ENCODE peak calls at places on chromosomes 1 and 21, in eight cellular contexts. I is GM12878, H is endothelial cell of umbilical vein, A is HCT116, Z is A549, Q is K562, V is H1, T is HepG2. D is an unnamed sample.

GRCh38 chr1:226995966-226996332 is 55.9 kb downstream of the COQ8A start:
- DNase-seq in T (no peak), V (no peak), I (no peak), Z (no peak), Q (no peak), H (no peak), A (no peak), D (no peak)

GRCh38 chr1:51000160-51000559 is 30.1 kb downstream of the CDKN2C start:
- DNase-seq in Z (no peak), A (no peak), Q (no peak), T (no peak), H (no peak), V (no peak), I (no peak), D (no peak)

GRCh38 chr1:227793948-227794812 is 21.3 kb upstream of the PRSS38 start:
- DNase-seq in A (no peak), H (no peak), T (no peak), Q (no peak), I (no peak), Z (no peak), V (peak), D (no peak)

GRCh38 chr1:212291505-212292134 is 6.4 kb downstream of the PPP2R5A start:
- DNase-seq in I (no peak), Z (peak), T (peak), V (no peak), A (peak), Q (peak), H (peak), D (peak)

GRCh38 chr1:20233394-20233793 is 47.1 kb upstream of the PLA2G2C start:
- DNase-seq in Q (peak), Z (peak), H (peak), V (no peak), T (peak), I (no peak), A (peak), D (peak)

GRCh38 chr1:114368560-114369255 is 142.3 kb downstream of the TRIM33 start:
- DNase-seq in T (no peak), Q (no peak), I (no peak), Z (no peak), V (no peak), A (no peak), H (no peak), D (no peak)

GRCh38 chr1:152566681-152567080 is at the start of gene LCE3E:
- DNase-seq in I (no peak), Q (no peak), T (no peak), Z (no peak), A (no peak), H (no peak), V (no peak), D (no peak)

GRCh38 chr1:58883888-58884482 is 100.1 kb upstream of the JUN start:
- DNase-seq in Q (peak), V (no peak), I (no peak), H (peak), A (no peak), Z (no peak), T (no peak), D (peak)

GRCh38 chr1:237016626-237017025 is 12.4 kb upstream of the MT1HL1 start:
- DNase-seq in H (no peak), I (no peak), T (no peak), A (no peak), Q (no peak), Z (no peak), V (no peak), D (no peak)

GRCh38 chr1:84996846-84997666 is at the start of gene MCOLN2:
- DNase-seq in Q (peak), Z (peak), T (no peak), A (no peak), V (no peak), H (no peak), I (no peak), D (peak)

DNA sequence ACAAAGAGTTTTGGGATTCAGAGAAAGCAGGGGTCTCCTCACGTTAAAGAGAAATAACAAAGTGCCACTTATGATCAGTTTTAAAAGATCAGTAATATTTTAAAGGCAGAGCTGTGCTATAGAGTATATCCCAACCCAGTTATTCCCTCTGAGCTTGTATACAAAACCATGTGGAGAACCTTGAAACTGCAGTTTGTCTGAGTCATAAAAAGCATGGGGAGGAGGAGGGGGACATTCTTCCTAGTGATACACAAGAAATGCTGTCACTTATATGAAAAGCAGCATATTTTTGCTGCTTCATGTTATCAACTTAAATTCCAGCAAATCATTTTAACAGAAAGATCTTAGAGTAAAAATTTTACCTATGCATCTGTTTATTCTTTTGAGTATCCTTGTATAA is 244.5 kb downstream of the GPR52 start:
- DNase-seq in I (no peak), Z (peak), T (peak), A (peak), V (no peak), H (no peak), Q (peak), D (peak)
- TF ChIP-seq MAX in I (no peak), Z (no peak), T (no peak), A (no peak), V (no peak), H (no peak), Q (no peak), D (no peak)

GRCh38 chr21:25036775-25037174 is 570.5 kb downstream of the MRPL39 start:
- DNase-seq in Z (no peak), Q (no peak), A (no peak), I (no peak), T (no peak), H (no peak), V (no peak), D (no peak)

DNA sequence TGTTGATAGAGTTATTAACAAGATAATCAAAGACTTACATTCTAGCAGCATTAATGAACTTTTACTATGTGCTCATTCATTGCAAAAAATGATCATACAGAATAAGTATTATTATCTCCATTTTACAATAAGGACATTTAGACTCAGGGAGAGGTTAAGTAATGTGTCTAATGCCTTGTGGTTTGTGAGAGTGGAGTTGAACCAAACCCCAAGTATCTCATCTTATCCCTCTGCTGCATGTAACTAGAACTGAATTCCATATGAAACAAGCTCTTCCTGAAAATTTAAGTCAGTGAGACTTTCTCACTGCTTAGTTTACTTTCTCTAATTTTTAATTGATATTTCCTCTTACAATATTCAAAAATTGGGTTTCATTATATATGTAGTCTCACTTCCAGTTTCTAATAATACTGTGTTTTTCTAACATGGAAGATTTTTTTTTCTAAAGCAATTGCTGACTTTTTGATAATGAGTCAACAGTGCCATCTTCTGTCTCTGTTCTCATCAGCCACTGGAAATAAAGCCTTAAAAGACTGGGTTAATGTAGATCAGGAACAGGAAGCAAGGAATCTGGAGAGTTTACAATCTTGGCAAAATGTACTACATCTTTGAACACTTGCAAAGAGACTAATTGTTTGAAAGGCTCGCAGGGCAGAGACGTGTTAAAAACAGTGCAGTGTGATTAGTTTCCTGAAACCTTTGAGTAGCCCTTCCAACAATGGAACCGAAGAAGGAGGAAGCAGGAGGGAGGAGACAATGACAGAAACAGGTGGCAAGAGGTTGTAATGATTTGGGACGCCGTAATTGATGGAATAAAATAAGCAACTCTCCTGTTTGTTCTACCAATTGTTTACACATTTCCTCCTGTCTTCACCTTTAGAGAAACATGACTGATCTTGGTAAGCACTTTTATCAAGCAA is 567.6 kb downstream of the MRPL39 start:
- DNase-seq in Z (no peak), H (no peak), I (peak), T (no peak), Q (peak), A (no peak), V (no peak), D (peak)
- TF ChIP-seq CTCF in Z (no peak), H (no peak), I (peak), T (no peak), Q (no peak), A (no peak), V (peak), D (peak)

DNA sequence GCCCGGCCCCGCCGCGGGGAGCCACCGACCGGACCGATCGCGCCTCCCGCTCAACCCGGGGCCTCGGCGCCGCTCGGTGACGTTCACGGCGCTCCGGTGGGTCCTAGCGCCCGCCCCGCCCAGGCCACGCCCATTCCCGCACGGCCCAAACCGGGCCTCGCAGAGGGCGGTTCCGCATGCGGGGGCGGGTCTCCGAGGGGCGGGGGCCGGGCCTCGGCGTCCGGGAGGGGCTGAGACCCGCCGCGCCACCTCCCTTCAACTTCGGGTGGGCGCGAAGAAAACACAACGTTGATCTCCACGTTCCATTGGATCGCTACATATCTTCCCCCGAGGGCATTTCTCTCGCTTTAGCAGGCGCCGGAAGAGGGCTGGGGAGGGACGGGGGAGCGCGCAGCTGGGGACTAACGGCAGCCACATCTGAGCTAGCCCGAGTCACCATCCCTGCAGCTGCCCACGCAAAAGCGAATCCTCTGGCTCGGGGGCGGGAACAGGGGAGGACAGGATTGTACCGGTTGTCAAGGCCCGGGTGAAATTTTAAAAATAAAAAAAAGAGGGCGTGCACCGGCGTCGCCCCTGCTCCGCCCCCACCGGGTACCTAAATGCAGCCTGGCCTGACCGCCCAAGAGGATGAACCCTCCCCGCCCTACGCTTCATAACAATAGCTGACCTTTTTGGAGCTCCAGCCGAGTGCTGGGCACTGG is at the start of gene MAD2L2:
- DNase-seq in Q (peak), T (peak), V (no peak), A (peak), I (peak), H (peak), Z (peak), D (peak)
- TF ChIP-seq POLR2A in Q (peak), T (peak), V (no peak), A (peak), I (peak), H (peak), Z (no peak), D (peak)

GRCh38 chr1:45155423-45155822 is 51.0 kb downstream of the ZSWIM5 start:
- DNase-seq in I (no peak), T (no peak), Z (no peak), Q (no peak), A (no peak), V (no peak), H (no peak), D (no peak)
- TF ChIP-seq MAX in I (no peak), T (no peak), Z (no peak), Q (no peak), A (no peak), V (no peak), H (no peak), D (no peak)

GRCh38 chr1:230568008-230568407 is 74.3 kb upstream of the COG2 start:
- DNase-seq in I (no peak), Q (peak), V (no peak), A (peak), T (peak), Z (peak), H (no peak), D (peak)
- TF ChIP-seq CTCF in I (peak), Q (peak), V (peak), A (peak), T (peak), Z (no peak), H (no peak), D (no peak)

DNA sequence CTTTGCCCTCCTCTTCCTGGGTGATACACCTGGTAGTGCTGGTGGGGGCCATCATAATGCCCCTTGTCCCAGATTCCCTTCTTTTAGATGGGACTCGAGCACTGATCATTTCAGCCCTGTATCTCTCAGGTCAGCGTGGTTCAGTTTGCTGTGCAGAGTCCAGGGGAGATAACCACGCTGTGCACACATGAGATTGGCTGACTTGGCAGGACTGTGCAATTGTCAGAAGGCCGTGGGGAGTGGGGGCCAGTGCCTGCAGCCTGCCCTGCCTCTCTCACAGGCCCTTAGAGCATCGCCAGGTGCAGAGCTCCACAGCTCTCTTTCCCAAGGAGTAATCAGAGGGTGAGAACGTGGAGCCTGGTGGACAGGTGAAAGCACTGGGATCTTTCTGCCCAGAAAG is 15.2 kb downstream of the EPHX1 start:
- DNase-seq in H (no peak), A (no peak), V (no peak), T (peak), I (no peak), Q (peak), Z (no peak), D (no peak)
- TF ChIP-seq POLR2A in H (no peak), A (no peak), V (no peak), T (no peak), I (no peak), Q (no peak), Z (no peak), D (no peak)

GRCh38 chr1:111747282-111747734 is 8.1 kb upstream of the INKA2 start:
- DNase-seq in A (peak), Z (peak), V (no peak), Q (peak), T (peak), I (no peak), H (peak), D (peak)
- TF ChIP-seq MAX in A (peak), Z (peak), V (peak), Q (no peak), T (peak), I (no peak), H (no peak), D (peak)

GRCh38 chr21:17690078-17690494 is 77.4 kb upstream of the BTG3 start:
- DNase-seq in H (no peak), Z (no peak), V (no peak), T (no peak), Q (peak), I (no peak), A (no peak), D (no peak)

GRCh38 chr21:17693801-17694200 is 81.1 kb upstream of the BTG3 start:
- DNase-seq in V (no peak), A (no peak), T (no peak), Q (peak), H (no peak), I (no peak), Z (no peak), D (peak)

DNA sequence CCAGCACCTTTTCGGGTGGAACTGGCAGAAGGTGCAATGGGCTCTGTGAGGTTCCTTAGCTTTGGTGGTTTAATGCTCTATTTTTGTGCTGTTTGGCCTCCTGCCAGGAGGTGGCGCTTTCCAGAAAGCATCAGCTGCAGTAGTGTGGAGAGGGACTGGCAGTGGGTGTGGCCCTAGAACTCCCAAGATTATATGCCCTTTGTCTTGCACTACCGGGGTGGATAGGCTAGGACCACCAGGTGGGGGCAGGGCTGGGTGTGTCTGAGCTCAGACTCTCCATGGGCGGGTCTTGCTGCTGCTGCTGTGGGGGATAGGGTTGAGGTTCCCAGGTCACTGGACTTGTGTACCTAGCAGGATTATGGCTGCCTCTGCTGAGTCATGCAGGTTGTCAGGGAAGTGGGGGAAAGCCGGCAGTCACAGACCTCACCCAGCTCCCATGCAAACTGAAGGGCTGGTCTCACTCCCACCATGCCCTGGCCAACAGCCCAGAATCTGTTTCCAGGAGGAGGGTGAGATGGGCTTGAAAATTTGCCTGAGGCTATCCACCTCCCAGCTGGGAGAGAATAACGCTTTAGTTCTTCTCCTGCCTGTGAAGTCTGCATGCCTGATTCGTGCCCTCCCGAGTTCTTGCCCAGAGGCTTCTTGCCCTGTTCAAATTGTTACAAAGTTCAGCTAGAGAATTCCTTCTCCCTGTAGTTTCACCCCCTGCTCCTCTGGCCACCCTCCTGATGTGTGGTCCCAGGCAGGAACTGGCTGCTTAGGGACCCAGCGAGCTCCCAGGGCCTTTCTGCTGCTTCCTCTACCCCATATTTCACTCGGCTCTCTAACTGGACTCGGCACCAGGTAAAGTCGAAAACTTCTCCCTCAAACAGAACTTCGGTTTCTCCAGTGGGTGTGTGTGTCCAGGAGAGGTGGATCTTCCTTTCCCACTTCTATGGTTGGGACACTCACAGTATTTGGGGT is 76.5 kb upstream of the BTG3 start:
- DNase-seq in A (peak), T (peak), V (no peak), H (no peak), I (no peak), Z (peak), Q (peak), D (peak)
- TF ChIP-seq CTCF in A (peak), T (peak), V (peak), H (no peak), I (peak), Z (peak), Q (peak), D (peak)